ENCODE peak calls at places on chromosomes 13 and 19, in four cellular contexts. C, V, K and W are unnamed samples.
A peak's percentile ranks its signal among the peaks of the same experiment; 100 is the strongest.

GRCh38 chr19:44002212-44002565 is 568 bp upstream of the ZNF230 start:
- DNase-seq in C (no peak), V (no peak), K (peak; percentile 11), W (no peak)

GRCh38 chr13:25253702-25254101 is 33.6 kb downstream of the MTMR6 start:
- DNase-seq in C (no peak), V (no peak), K (no peak), W (no peak)

GRCh38 chr19:35716985-35717664 is 678 bp upstream of the KMT2B start:
- DNase-seq in C (peak; percentile 77), V (peak; percentile 92), K (peak; percentile 95), W (peak; percentile 98)

GRCh38 chr19:17159466-17160393 is 55.4 kb upstream of the USE1 start:
- DNase-seq in C (no peak), V (peak; percentile 78), K (no peak), W (no peak)

GRCh38 chr19:38049105-38049649 is 142.2 kb downstream of the SIPA1L3 start:
- DNase-seq in C (peak; percentile 93), V (no peak), K (no peak), W (no peak)

GRCh38 chr13:106184778-106185177 is 350.7 kb downstream of the EFNB2 start:
- DNase-seq in C (no peak), V (no peak), K (no peak), W (no peak)

GRCh38 chr19:50601407-50602088 is 33.3 kb upstream of the LRRC4B start:
- DNase-seq in C (no peak), V (no peak), K (peak; percentile 76), W (no peak)

GRCh38 chr19:12229990-12230389 is 64.7 kb downstream of the ZNF44 start:
- DNase-seq in C (no peak), V (no peak), K (no peak), W (no peak)

GRCh38 chr19:46753420-46754155 is 7.3 kb upstream of the STRN4 start:
- DNase-seq in C (no peak), V (no peak), K (peak; percentile 50), W (peak; percentile 77)

GRCh38 chr19:51407631-51408131 is 9.8 kb downstream of the SIGLEC10 start:
- DNase-seq in C (no peak), V (no peak), K (peak; percentile 77), W (no peak)

GRCh38 chr13:44050450-44051063 is 170.9 kb downstream of the LACC1 start:
- DNase-seq in C (no peak), V (no peak), K (no peak), W (peak; percentile 33)

GRCh38 chr13:104833221-104833620 is 1702.2 kb downstream of the EFNB2 start:
- DNase-seq in C (no peak), V (no peak), K (no peak), W (no peak)

GRCh38 chr13:104832265-104832664 is 1703.2 kb downstream of the EFNB2 start:
- DNase-seq in C (no peak), V (no peak), K (no peak), W (no peak)

GRCh38 chr13:104837756-104838155 is 1697.7 kb downstream of the EFNB2 start:
- DNase-seq in C (no peak), V (no peak), K (no peak), W (no peak)

DNA sequence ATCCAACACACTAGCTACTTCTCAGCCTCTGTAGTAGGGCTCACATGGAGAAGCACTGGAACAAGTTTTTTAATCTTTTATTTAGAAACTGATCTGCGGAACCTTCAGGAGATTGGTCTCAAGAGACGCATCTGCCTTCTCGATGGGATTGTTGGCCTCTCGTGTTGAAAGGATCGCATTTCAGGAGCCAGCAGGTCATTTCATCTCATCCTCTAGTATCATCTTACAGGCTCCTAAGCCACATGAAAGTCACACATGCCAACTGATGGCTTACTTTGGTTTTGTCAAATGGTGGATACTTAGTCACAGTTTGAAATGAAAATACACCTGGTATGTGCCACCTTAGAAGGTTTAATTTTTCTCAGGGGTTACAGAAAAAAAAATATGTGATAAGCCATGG is 1703.6 kb downstream of the EFNB2 start:
- DNase-seq in C (no peak), V (no peak), K (no peak), W (no peak)
- TF ChIP-seq NRF1 in C (no peak), V (no peak), K (no peak), W (no peak)

DNA sequence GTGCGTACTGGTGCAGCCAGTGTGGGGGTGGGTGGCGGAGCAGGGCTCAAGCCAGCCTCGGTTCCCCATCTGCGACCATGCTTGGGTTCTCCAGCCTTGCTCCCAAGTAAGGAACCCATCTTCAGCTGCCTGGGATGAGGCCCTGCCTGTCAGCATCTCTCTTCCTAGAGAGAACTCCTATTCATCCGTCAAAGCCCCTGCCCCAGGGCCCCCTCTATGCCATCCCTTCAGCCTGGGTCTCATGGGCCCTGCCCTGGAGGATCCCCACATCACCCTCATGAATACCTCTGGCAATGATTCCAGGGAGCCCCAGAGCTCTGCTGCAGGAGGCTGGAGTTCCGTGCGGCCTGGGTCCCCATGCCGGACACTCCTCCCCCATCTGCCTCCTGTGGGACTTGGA is 3.9 kb downstream of the FAM174C start:
- DNase-seq in C (no peak), V (no peak), K (no peak), W (no peak)
- TF ChIP-seq MAX in C (no peak), V (no peak), K (no peak), W (no peak)

GRCh38 chr13:110000534-110001345 is 214.4 kb upstream of the IRS2 start:
- DNase-seq in C (no peak), V (no peak), K (no peak), W (no peak)
- H2AFZ ChIP-seq in C (no peak overlapping the region), V (no peak overlapping the region), K (no peak overlapping the region), W (no peak overlapping the region)

DNA sequence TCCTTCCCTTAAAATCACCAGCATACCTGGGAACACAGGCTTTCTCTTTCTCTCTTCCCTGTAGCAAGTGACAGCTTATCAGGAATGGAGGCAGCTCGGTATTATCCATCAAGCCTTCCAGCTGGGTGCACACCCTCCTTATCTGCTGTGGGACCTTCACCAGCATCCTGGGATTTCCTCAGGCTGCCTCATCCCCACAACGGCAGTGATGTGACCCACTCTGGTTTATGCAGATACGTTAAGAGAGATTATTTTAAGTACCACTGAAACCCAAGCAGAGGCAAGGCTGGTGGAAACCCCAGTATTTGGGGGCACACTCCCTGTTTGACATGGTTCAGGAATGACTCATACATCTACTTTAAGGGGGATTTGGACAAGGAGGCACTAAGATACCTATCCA is 192.1 kb downstream of the TM9SF2 start:
- DNase-seq in C (no peak), V (no peak), K (no peak), W (no peak)
- TF ChIP-seq NRF1 in C (no peak), V (no peak), K (no peak), W (no peak)

DNA sequence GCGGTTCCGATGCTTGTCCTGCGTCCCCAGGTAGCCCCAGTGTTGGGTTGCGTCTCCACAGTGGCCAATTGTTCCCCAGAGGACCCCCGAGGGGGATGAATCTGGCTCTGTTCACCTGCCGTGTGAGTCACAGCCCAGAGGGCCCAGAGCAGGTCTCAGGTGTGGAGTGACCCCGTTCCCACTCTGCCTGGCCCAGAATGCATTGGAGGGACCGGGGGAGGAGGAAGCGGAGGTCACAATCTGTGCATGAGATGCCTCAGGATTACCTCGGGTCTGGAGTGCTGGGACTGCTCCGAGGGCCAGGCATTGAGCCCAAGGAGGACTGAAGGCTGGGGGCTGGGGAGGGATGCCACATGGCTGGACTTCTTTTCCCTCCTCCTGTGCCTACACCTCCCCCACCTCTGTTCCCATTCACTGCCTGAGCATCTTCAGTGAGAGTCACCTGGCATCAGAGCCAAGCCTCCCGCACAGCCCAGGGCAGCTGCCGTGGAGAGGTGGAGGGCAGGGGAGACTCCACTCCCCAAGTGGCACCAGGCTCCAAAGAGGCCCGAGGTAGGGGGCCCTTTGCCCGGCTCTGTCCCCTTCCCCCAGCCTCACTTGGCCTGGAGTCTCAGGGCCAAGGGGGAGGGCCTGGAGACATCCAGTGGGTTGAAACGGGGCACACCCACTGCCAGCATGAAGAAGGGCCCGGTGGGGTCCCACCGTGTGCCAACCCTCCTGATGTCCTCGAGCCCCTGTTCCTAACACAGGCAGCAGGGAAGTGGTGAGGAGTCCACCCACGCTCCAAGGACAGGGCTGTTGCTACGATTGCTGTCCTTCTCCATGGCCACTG is 81.1 kb downstream of the CHST8 start:
- DNase-seq in C (no peak), V (no peak), K (no peak), W (peak; percentile 10)
- TF ChIP-seq MAX in C (no peak), V (no peak), K (no peak), W (no peak)

GRCh38 chr13:97852181-97852874 is 101.1 kb upstream of the IPO5 start:
- DNase-seq in C (no peak), V (no peak), K (no peak), W (no peak)
- H2AFZ ChIP-seq in C (no peak overlapping the region), V (no peak overlapping the region), K (no peak overlapping the region), W (no peak overlapping the region)